ENCODE peak calls at places on chromosomes 4 and X, in eight cellular contexts. One of them, this sample, is unnamed.

GRCh38 chrX:13194291-13195103 is 125.4 kb downstream of the ATXN3L start:
- DNase-seq in colonic mucosa: no peak
- DNase-seq in GM10248: no peak
- DNase-seq in HFFc6: no peak
- DNase-seq in astrocyte of the spinal cord: no peak
- DNase-seq in neural progenitor cell: no peak
- DNase-seq in tibial nerve: no peak
- DNase-seq in pancreas: no peak
- DNase-seq in this sample: no peak

GRCh38 chr4:139223682-139224317 is 46.8 kb upstream of the ELF2 start:
- DNase-seq in HFFc6: peak; percentile 45
- DNase-seq in tibial nerve: no peak
- DNase-seq in colonic mucosa: no peak
- DNase-seq in astrocyte of the spinal cord: peak; percentile 75
- DNase-seq in GM10248: no peak
- DNase-seq in pancreas: no peak
- DNase-seq in neural progenitor cell: no peak
- DNase-seq in this sample: no peak

GRCh38 chr4:105140684-105141490 is 5.8 kb upstream of the TET2 start:
- DNase-seq in tibial nerve: no peak
- DNase-seq in GM10248: no peak
- DNase-seq in astrocyte of the spinal cord: peak; percentile 27
- DNase-seq in pancreas: no peak
- DNase-seq in colonic mucosa: peak; percentile 62
- DNase-seq in neural progenitor cell: peak; percentile 43
- DNase-seq in HFFc6: no peak
- DNase-seq in this sample: no peak

GRCh38 chr4:11367371-11367770 is 61.3 kb downstream of the HS3ST1 start:
- DNase-seq in neural progenitor cell: peak; percentile 57
- DNase-seq in HFFc6: no peak
- DNase-seq in tibial nerve: peak; percentile 91
- DNase-seq in pancreas: no peak
- DNase-seq in colonic mucosa: peak; percentile 19
- DNase-seq in GM10248: no peak
- DNase-seq in astrocyte of the spinal cord: peak; percentile 84
- DNase-seq in this sample: peak; percentile 49

GRCh38 chrX:151004085-151004484 is 20.9 kb downstream of the HMGB3 start:
- DNase-seq in colonic mucosa: no peak
- DNase-seq in GM10248: no peak
- DNase-seq in pancreas: no peak
- DNase-seq in neural progenitor cell: peak; percentile 21
- DNase-seq in tibial nerve: no peak
- DNase-seq in HFFc6: peak; percentile 25
- DNase-seq in astrocyte of the spinal cord: no peak
- DNase-seq in this sample: no peak

GRCh38 chr4:71132486-71132885 is 139.0 kb downstream of the DCK start:
- DNase-seq in neural progenitor cell: no peak
- DNase-seq in astrocyte of the spinal cord: no peak
- DNase-seq in HFFc6: peak; percentile 46
- DNase-seq in colonic mucosa: no peak
- DNase-seq in tibial nerve: no peak
- DNase-seq in pancreas: no peak
- DNase-seq in GM10248: no peak
- DNase-seq in this sample: no peak

GRCh38 chr4:87975466-87975865 is at the start of gene SPP1:
- DNase-seq in pancreas: peak; percentile 64
- DNase-seq in astrocyte of the spinal cord: peak; percentile 37
- DNase-seq in neural progenitor cell: peak; percentile 74
- DNase-seq in HFFc6: peak; percentile 9
- DNase-seq in GM10248: peak; percentile 20
- DNase-seq in tibial nerve: no peak
- DNase-seq in colonic mucosa: no peak
- DNase-seq in this sample: no peak

GRCh38 chr4:72631296-72631695 is 62.3 kb upstream of the ADAMTS3 start:
- DNase-seq in pancreas: no peak
- DNase-seq in astrocyte of the spinal cord: peak; percentile 88
- DNase-seq in neural progenitor cell: no peak
- DNase-seq in colonic mucosa: no peak
- DNase-seq in tibial nerve: peak; percentile 26
- DNase-seq in HFFc6: peak; percentile 86
- DNase-seq in GM10248: no peak
- DNase-seq in this sample: no peak

GRCh38 chr4:52979020-52979419 is 116.9 kb downstream of the RASL11B start:
- DNase-seq in colonic mucosa: no peak
- DNase-seq in astrocyte of the spinal cord: no peak
- DNase-seq in GM10248: no peak
- DNase-seq in HFFc6: no peak
- DNase-seq in tibial nerve: no peak
- DNase-seq in neural progenitor cell: no peak
- DNase-seq in pancreas: no peak
- DNase-seq in this sample: no peak

GRCh38 chrX:70313503-70313902 is 23.6 kb downstream of the KIF4A start:
- DNase-seq in neural progenitor cell: no peak
- DNase-seq in GM10248: no peak
- DNase-seq in astrocyte of the spinal cord: peak; percentile 50
- DNase-seq in tibial nerve: no peak
- DNase-seq in colonic mucosa: no peak
- DNase-seq in HFFc6: peak; percentile 20
- DNase-seq in pancreas: no peak
- DNase-seq in this sample: no peak

GRCh38 chrX:15142084-15142715 is 127.7 kb downstream of the ASB9 start:
- DNase-seq in neural progenitor cell: no peak
- DNase-seq in astrocyte of the spinal cord: peak; percentile 17
- DNase-seq in GM10248: no peak
- DNase-seq in HFFc6: no peak
- DNase-seq in colonic mucosa: no peak
- DNase-seq in tibial nerve: no peak
- DNase-seq in pancreas: no peak
- DNase-seq in this sample: no peak

GRCh38 chr4:122636697-122637096 is 15.8 kb upstream of the IL21 start:
- DNase-seq in tibial nerve: no peak
- DNase-seq in astrocyte of the spinal cord: no peak
- DNase-seq in GM10248: peak; percentile 14
- DNase-seq in colonic mucosa: no peak
- DNase-seq in neural progenitor cell: no peak
- DNase-seq in HFFc6: no peak
- DNase-seq in pancreas: no peak
- DNase-seq in this sample: no peak

GRCh38 chr4:48623182-48623780 is 133.2 kb downstream of the ZAR1 start:
- DNase-seq in neural progenitor cell: no peak
- DNase-seq in colonic mucosa: no peak
- DNase-seq in tibial nerve: no peak
- DNase-seq in pancreas: no peak
- DNase-seq in GM10248: no peak
- DNase-seq in astrocyte of the spinal cord: no peak
- DNase-seq in HFFc6: no peak
- DNase-seq in this sample: no peak

GRCh38 chr4:72283357-72283756 is 251.6 kb downstream of the NPFFR2 start:
- DNase-seq in neural progenitor cell: no peak
- DNase-seq in pancreas: no peak
- DNase-seq in GM10248: no peak
- DNase-seq in HFFc6: no peak
- DNase-seq in tibial nerve: no peak
- DNase-seq in astrocyte of the spinal cord: no peak
- DNase-seq in colonic mucosa: no peak
- DNase-seq in this sample: no peak

GRCh38 chr4:162640152-162640551 is 476.4 kb upstream of the FSTL5 start:
- DNase-seq in GM10248: no peak
- DNase-seq in tibial nerve: no peak
- DNase-seq in colonic mucosa: no peak
- DNase-seq in HFFc6: no peak
- DNase-seq in neural progenitor cell: no peak
- DNase-seq in astrocyte of the spinal cord: no peak
- DNase-seq in pancreas: no peak
- DNase-seq in this sample: no peak

GRCh38 chr4:156293657-156294297 is 340.1 kb upstream of the CTSO start:
- DNase-seq in colonic mucosa: no peak
- DNase-seq in pancreas: no peak
- DNase-seq in GM10248: no peak
- DNase-seq in tibial nerve: no peak
- DNase-seq in astrocyte of the spinal cord: peak; percentile 91
- DNase-seq in neural progenitor cell: no peak
- DNase-seq in HFFc6: peak; percentile 72
- DNase-seq in this sample: no peak

DNA sequence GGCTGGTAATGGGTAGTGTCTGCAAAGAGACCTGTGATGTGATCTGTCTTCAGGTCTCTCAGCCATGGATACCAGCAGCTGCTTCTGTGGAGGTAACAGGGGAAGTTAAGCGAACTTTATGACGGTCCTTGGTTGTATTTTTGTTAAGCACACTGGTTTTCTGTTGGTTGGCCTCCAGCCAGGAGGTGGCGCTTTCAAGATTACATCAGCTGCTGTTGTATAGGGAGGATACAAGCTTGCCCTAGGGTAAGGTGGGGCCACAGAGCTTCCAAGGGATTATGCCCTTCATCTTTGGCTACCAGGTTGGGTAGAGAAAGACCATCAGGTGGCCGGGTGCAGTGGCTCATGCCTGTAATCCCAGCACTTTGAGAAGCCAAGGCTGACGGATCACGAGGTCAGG is 834.2 kb upstream of the GALNTL6 start:
- DNase-seq in colonic mucosa: no peak
- DNase-seq in HFFc6: no peak
- DNase-seq in tibial nerve: no peak
- DNase-seq in GM10248: no peak
- DNase-seq in neural progenitor cell: no peak
- DNase-seq in pancreas: no peak
- DNase-seq in astrocyte of the spinal cord: no peak
- DNase-seq in this sample: no peak
- TF ChIP-seq CTCF in colonic mucosa: no peak
- TF ChIP-seq CTCF in HFFc6: no peak
- TF ChIP-seq CTCF in tibial nerve: no peak
- TF ChIP-seq CTCF in GM10248: no peak
- TF ChIP-seq CTCF in neural progenitor cell: peak; percentile 6
- TF ChIP-seq CTCF in pancreas: no peak
- TF ChIP-seq CTCF in astrocyte of the spinal cord: no peak
- TF ChIP-seq CTCF in this sample: no peak

GRCh38 chrX:9966775-9967408 is at the start of gene CLDN34:
- DNase-seq in colonic mucosa: no peak
- DNase-seq in astrocyte of the spinal cord: no peak
- DNase-seq in tibial nerve: no peak
- DNase-seq in pancreas: no peak
- DNase-seq in GM10248: no peak
- DNase-seq in neural progenitor cell: no peak
- DNase-seq in HFFc6: no peak
- DNase-seq in this sample: no peak
- TF ChIP-seq CTCF in colonic mucosa: no peak
- TF ChIP-seq CTCF in astrocyte of the spinal cord: no peak
- TF ChIP-seq CTCF in tibial nerve: no peak
- TF ChIP-seq CTCF in pancreas: no peak
- TF ChIP-seq CTCF in GM10248: no peak
- TF ChIP-seq CTCF in neural progenitor cell: no peak
- TF ChIP-seq CTCF in HFFc6: no peak
- TF ChIP-seq CTCF in this sample: no peak

GRCh38 chr4:148425327-148426110 is 16.7 kb downstream of the NR3C2 start:
- DNase-seq in colonic mucosa: no peak
- DNase-seq in HFFc6: no peak
- DNase-seq in tibial nerve: no peak
- DNase-seq in pancreas: no peak
- DNase-seq in neural progenitor cell: no peak
- DNase-seq in GM10248: no peak
- DNase-seq in astrocyte of the spinal cord: no peak
- DNase-seq in this sample: no peak
- TF ChIP-seq CTCF in colonic mucosa: no peak
- TF ChIP-seq CTCF in HFFc6: no peak
- TF ChIP-seq CTCF in tibial nerve: no peak
- TF ChIP-seq CTCF in pancreas: no peak
- TF ChIP-seq CTCF in neural progenitor cell: peak; percentile 19
- TF ChIP-seq CTCF in GM10248: no peak
- TF ChIP-seq CTCF in astrocyte of the spinal cord: peak; percentile 16
- TF ChIP-seq CTCF in this sample: no peak

GRCh38 chrX:125131146-125131545 is 188.5 kb upstream of the TEX13C start:
- DNase-seq in tibial nerve: no peak
- DNase-seq in colonic mucosa: no peak
- DNase-seq in pancreas: no peak
- DNase-seq in astrocyte of the spinal cord: no peak
- DNase-seq in HFFc6: no peak
- DNase-seq in neural progenitor cell: peak; percentile 12
- DNase-seq in GM10248: no peak
- DNase-seq in this sample: no peak
- TF ChIP-seq CTCF in tibial nerve: no peak
- TF ChIP-seq CTCF in colonic mucosa: no peak
- TF ChIP-seq CTCF in pancreas: no peak
- TF ChIP-seq CTCF in astrocyte of the spinal cord: no peak
- TF ChIP-seq CTCF in HFFc6: no peak
- TF ChIP-seq CTCF in neural progenitor cell: peak; percentile 46
- TF ChIP-seq CTCF in GM10248: no peak
- TF ChIP-seq CTCF in this sample: no peak

GRCh38 chr4:108940086-108941033 is 177.5 kb upstream of the ETNPPL start:
- DNase-seq in HFFc6: no peak
- DNase-seq in colonic mucosa: no peak
- DNase-seq in pancreas: no peak
- DNase-seq in astrocyte of the spinal cord: no peak
- DNase-seq in neural progenitor cell: no peak
- DNase-seq in GM10248: no peak
- DNase-seq in tibial nerve: no peak
- DNase-seq in this sample: no peak
- TF ChIP-seq CTCF in HFFc6: no peak
- TF ChIP-seq CTCF in colonic mucosa: no peak
- TF ChIP-seq CTCF in pancreas: no peak
- TF ChIP-seq CTCF in astrocyte of the spinal cord: no peak
- TF ChIP-seq CTCF in neural progenitor cell: no peak
- TF ChIP-seq CTCF in GM10248: no peak
- TF ChIP-seq CTCF in tibial nerve: no peak
- TF ChIP-seq CTCF in this sample: no peak

GRCh38 chr4:140581078-140581477 is 12.3 kb upstream of the UCP1 start:
- DNase-seq in neural progenitor cell: no peak
- DNase-seq in pancreas: no peak
- DNase-seq in astrocyte of the spinal cord: no peak
- DNase-seq in GM10248: no peak
- DNase-seq in colonic mucosa: no peak
- DNase-seq in tibial nerve: no peak
- DNase-seq in HFFc6: no peak
- DNase-seq in this sample: no peak

GRCh38 chr4:140575489-140575888 is 6.7 kb upstream of the UCP1 start:
- DNase-seq in GM10248: no peak
- DNase-seq in astrocyte of the spinal cord: no peak
- DNase-seq in HFFc6: no peak
- DNase-seq in colonic mucosa: no peak
- DNase-seq in pancreas: no peak
- DNase-seq in tibial nerve: no peak
- DNase-seq in neural progenitor cell: peak; percentile 46
- DNase-seq in this sample: no peak

DNA sequence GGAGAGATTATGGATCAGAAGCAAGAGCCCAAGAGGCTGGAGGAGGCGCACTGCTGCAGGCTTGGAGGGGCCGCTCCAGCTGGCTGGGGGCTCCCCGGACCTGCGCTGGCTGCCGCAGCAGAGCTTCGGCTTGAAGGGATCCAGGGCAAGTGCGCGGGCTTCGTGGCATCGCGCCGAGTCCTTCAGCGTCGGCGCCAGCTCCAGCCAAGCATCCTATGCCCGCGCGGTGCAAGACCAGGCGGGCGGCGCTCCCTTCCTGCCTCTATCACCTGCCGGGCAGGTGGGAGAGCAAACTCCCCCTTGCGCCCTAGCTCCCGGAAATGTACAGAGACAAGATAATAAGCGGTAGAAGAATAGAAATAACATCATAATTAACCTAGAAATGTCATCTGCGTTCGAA is 10.5 kb upstream of the UCP1 start:
- DNase-seq in tibial nerve: no peak
- DNase-seq in GM10248: no peak
- DNase-seq in HFFc6: no peak
- DNase-seq in astrocyte of the spinal cord: no peak
- DNase-seq in colonic mucosa: no peak
- DNase-seq in pancreas: peak; percentile 59
- DNase-seq in neural progenitor cell: no peak
- DNase-seq in this sample: no peak
- TF ChIP-seq CTCF in tibial nerve: no peak
- TF ChIP-seq CTCF in GM10248: no peak
- TF ChIP-seq CTCF in HFFc6: no peak
- TF ChIP-seq CTCF in astrocyte of the spinal cord: no peak
- TF ChIP-seq CTCF in colonic mucosa: no peak
- TF ChIP-seq CTCF in pancreas: no peak
- TF ChIP-seq CTCF in neural progenitor cell: no peak
- TF ChIP-seq CTCF in this sample: no peak

GRCh38 chr4:102832667-102833066 is 5.3 kb upstream of the UBE2D3 start:
- DNase-seq in colonic mucosa: no peak
- DNase-seq in GM10248: no peak
- DNase-seq in pancreas: no peak
- DNase-seq in astrocyte of the spinal cord: no peak
- DNase-seq in HFFc6: no peak
- DNase-seq in tibial nerve: no peak
- DNase-seq in neural progenitor cell: no peak
- DNase-seq in this sample: no peak
- TF ChIP-seq CTCF in colonic mucosa: no peak
- TF ChIP-seq CTCF in GM10248: no peak
- TF ChIP-seq CTCF in pancreas: no peak
- TF ChIP-seq CTCF in astrocyte of the spinal cord: no peak
- TF ChIP-seq CTCF in HFFc6: no peak
- TF ChIP-seq CTCF in tibial nerve: no peak
- TF ChIP-seq CTCF in neural progenitor cell: no peak
- TF ChIP-seq CTCF in this sample: no peak

This sample was measured in mesothelial cell of epicardium.